ENCODE peak calls at places on chromosomes 2 and 18, in eight cellular contexts. H is ovary; D is mucosa of gallbladder; Z is CD8-positive, alpha-beta T cell; F is IMR-90; G is GM20000; W is activated T-helper 1 cell treated with anti-CD3 and anti-CD28 coated beads, Interleukin-12 subunit alpha, Interleukin-12 subunit beta, Interleukin-2, Interleukin-4 antibody, amounts not matched to agents 30 ng/mL and 10 ng/mL and 1 ng/mL, durations not matched to agents 14 hours and 24 hours and 36 hours; X is EL. I is an unnamed sample.

GRCh38 chr2:150832686-150833085 is 345.2 kb upstream of the RND3 start:
- DNase-seq in H (no peak), D (no peak), Z (no peak), F (peak), G (no peak), W (no peak), X (no peak), I (no peak)

GRCh38 chr2:20179755-20180594 is 45.0 kb downstream of the SDC1 start:
- DNase-seq in H (peak), D (peak), Z (no peak), F (no peak), G (no peak), W (no peak), X (no peak), I (peak)

GRCh38 chr2:241796209-241796608 is 12.8 kb upstream of the NEU4 start:
- DNase-seq in H (no peak), D (no peak), Z (no peak), F (no peak), G (no peak), W (no peak), X (no peak), I (no peak)

GRCh38 chr2:1656961-1657841 is 87.1 kb downstream of the PXDN start:
- DNase-seq in H (no peak), D (no peak), Z (no peak), F (no peak), G (no peak), W (no peak), X (no peak), I (no peak)

GRCh38 chr2:74659462-74659861 is 5.4 kb downstream of the SEMA4F start:
- DNase-seq in H (no peak), D (no peak), Z (no peak), F (peak), G (no peak), W (no peak), X (peak), I (no peak)

GRCh38 chr2:194621945-194622344 is 1035.1 kb upstream of the SLC39A10 start:
- DNase-seq in H (no peak), D (no peak), Z (no peak), F (no peak), G (no peak), W (no peak), X (no peak), I (no peak)

GRCh38 chr2:127569274-127570065 is 34.0 kb downstream of the MYO7B start:
- DNase-seq in H (no peak), D (no peak), Z (no peak), F (peak), G (no peak), W (no peak), X (peak), I (no peak)

GRCh38 chr2:201419057-201419635 is 32.1 kb downstream of the TRAK2 start:
- DNase-seq in H (no peak), D (no peak), Z (no peak), F (no peak), G (no peak), W (no peak), X (peak), I (peak)

GRCh38 chr2:232170391-232170790 is 208.2 kb upstream of the ALPP start:
- DNase-seq in H (no peak), D (no peak), Z (no peak), F (no peak), G (no peak), W (no peak), X (no peak), I (no peak)

GRCh38 chr2:207408086-207408794 is 121.5 kb upstream of the CREB1 start:
- DNase-seq in H (no peak), D (peak), Z (no peak), F (no peak), G (no peak), W (no peak), X (peak), I (no peak)

GRCh38 chr2:16179701-16180402 is 239.5 kb downstream of the MYCN start:
- DNase-seq in H (no peak), D (no peak), Z (no peak), F (no peak), G (no peak), W (no peak), X (no peak), I (no peak)

GRCh38 chr2:159073256-159073655 is 104.8 kb downstream of the TANC1 start:
- DNase-seq in H (no peak), D (no peak), Z (no peak), F (peak), G (no peak), W (no peak), X (peak), I (no peak)

GRCh38 chr2:68318686-68319396 is 908 bp downstream of the CNRIP1 start:
- DNase-seq in H (peak), D (no peak), Z (no peak), F (no peak), G (no peak), W (no peak), X (peak), I (peak)

GRCh38 chr2:205696541-205697441 is 14.5 kb downstream of the NRP2 start:
- DNase-seq in H (peak), D (no peak), Z (no peak), F (peak), G (no peak), W (no peak), X (no peak), I (no peak)

GRCh38 chr18:54712315-54712714 is 116.0 kb upstream of the RAB27B start:
- DNase-seq in H (no peak), D (no peak), Z (no peak), F (peak), G (no peak), W (no peak), X (peak), I (peak)

GRCh38 chr2:159996792-159997546 is 65.4 kb downstream of the PLA2R1 start:
- DNase-seq in H (no peak), D (no peak), Z (no peak), F (no peak), G (no peak), W (no peak), X (peak), I (no peak)

GRCh38 chr2:238155761-238156694 is 2.7 kb upstream of the ERFE start:
- DNase-seq in H (no peak), D (no peak), Z (peak), F (peak), G (no peak), W (no peak), X (no peak), I (no peak)

GRCh38 chr2:233544079-233544690 is 22.4 kb downstream of the USP40 start:
- DNase-seq in H (no peak), D (no peak), Z (no peak), F (no peak), G (no peak), W (no peak), X (no peak), I (peak)

GRCh38 chr2:235116885-235117492 is 165.2 kb downstream of the SH3BP4 start:
- DNase-seq in H (no peak), D (no peak), Z (no peak), F (peak), G (no peak), W (no peak), X (peak), I (no peak)

GRCh38 chr2:39665811-39666488 is at the start of gene TMEM178A:
- DNase-seq in H (peak), D (no peak), Z (no peak), F (no peak), G (peak), W (no peak), X (peak), I (no peak)

GRCh38 chr18:60982296-60982695 is 350.9 kb upstream of the CDH20 start:
- DNase-seq in H (no peak), D (no peak), Z (no peak), F (no peak), G (no peak), W (no peak), X (no peak), I (no peak)

GRCh38 chr2:131146749-131147148 is 41.6 kb downstream of the PLEKHB2 start:
- DNase-seq in H (no peak), D (no peak), Z (no peak), F (no peak), G (no peak), W (no peak), X (no peak), I (no peak)

GRCh38 chr2:190607014-190607597 is 41.8 kb upstream of the NAB1 start:
- DNase-seq in H (no peak), D (no peak), Z (no peak), F (peak), G (no peak), W (no peak), X (peak), I (no peak)

GRCh38 chr18:36688020-36688965 is 140.5 kb downstream of the TPGS2 start:
- DNase-seq in H (peak), D (peak), Z (peak), F (peak), G (peak), W (peak), X (peak), I (peak)

GRCh38 chr2:229454934-229455631 is 184.0 kb upstream of the PID1 start:
- DNase-seq in H (no peak), D (no peak), Z (no peak), F (peak), G (no peak), W (no peak), X (peak), I (no peak)